ENCODE peak calls at places on chromosomes 13 and 19, in ten cellular contexts. Y is A549, U is cardiac muscle cell, L is heart right ventricle, N is neural progenitor cell, C is stomach, W is tibial artery, O is ovary, D is fibroblast of mammary gland, Q is heart left ventricle. H is an unnamed sample.

GRCh38 chr13:27635256-27635655 is 13.6 kb downstream of the POLR1D start:
- DNase-seq in N (no peak), L (no peak), W (no peak), C (no peak), Y (no peak), U (no peak), O (no peak), Q (no peak), D (no peak), H (no peak)

GRCh38 chr13:113559901-113560644 is 24.5 kb upstream of the TFDP1 start:
- DNase-seq in W (no peak), C (peak), N (no peak), O (peak), D (no peak), Y (no peak), L (no peak), U (no peak), Q (no peak), H (no peak)

GRCh38 chr19:55485439-55486011 is 537 bp downstream of the NAT14 start:
- DNase-seq in D (no peak), O (peak), U (no peak), W (no peak), L (no peak), N (no peak), C (no peak), Y (no peak), Q (peak), H (no peak)

GRCh38 chr19:3573162-3573857 is 566 bp downstream of the HMG20B start:
- DNase-seq in C (peak), D (no peak), Q (no peak), Y (no peak), U (no peak), N (peak), O (no peak), W (no peak), L (no peak), H (no peak)

GRCh38 chr19:48558018-48558684 is 6.2 kb downstream of the SULT2B1 start:
- DNase-seq in W (peak), D (peak), U (peak), N (no peak), Q (no peak), C (peak), L (no peak), O (no peak), Y (peak), H (no peak)

GRCh38 chr13:84896128-84896527 is 903.1 kb downstream of the SLITRK6 start:
- DNase-seq in D (peak), O (no peak), C (no peak), L (no peak), Y (no peak), U (peak), W (no peak), Q (no peak), N (peak), H (peak)

GRCh38 chr13:79540504-79540903 is 59.5 kb downstream of the NDFIP2 start:
- DNase-seq in L (no peak), Y (no peak), D (no peak), U (no peak), N (no peak), C (no peak), O (no peak), W (no peak), Q (no peak), H (no peak)

GRCh38 chr19:9498183-9498902 is at the start of gene ZNF560:
- DNase-seq in C (no peak), U (peak), L (no peak), W (no peak), N (no peak), D (peak), Y (no peak), Q (no peak), O (no peak), H (no peak)

GRCh38 chr13:62964522-62964921 is 1548.9 kb upstream of the PCDH20 start:
- DNase-seq in Y (no peak), D (no peak), Q (no peak), L (no peak), W (no peak), C (no peak), U (no peak), N (no peak), O (no peak), H (no peak)

GRCh38 chr13:40170091-40170490 is 496.4 kb downstream of the FOXO1 start:
- DNase-seq in L (no peak), W (no peak), Y (no peak), U (no peak), O (no peak), Q (no peak), C (no peak), N (no peak), D (peak), H (no peak)

GRCh38 chr19:31303262-31303815 is 45.9 kb downstream of the TSHZ3 start:
- DNase-seq in N (no peak), D (no peak), L (no peak), U (no peak), O (no peak), Y (no peak), C (no peak), W (no peak), Q (no peak), H (no peak)

GRCh38 chr13:34020388-34020787 is 202.4 kb downstream of the RFC3 start:
- DNase-seq in C (no peak), N (no peak), U (no peak), W (no peak), Q (no peak), D (no peak), L (no peak), Y (no peak), O (no peak), H (no peak)

DNA sequence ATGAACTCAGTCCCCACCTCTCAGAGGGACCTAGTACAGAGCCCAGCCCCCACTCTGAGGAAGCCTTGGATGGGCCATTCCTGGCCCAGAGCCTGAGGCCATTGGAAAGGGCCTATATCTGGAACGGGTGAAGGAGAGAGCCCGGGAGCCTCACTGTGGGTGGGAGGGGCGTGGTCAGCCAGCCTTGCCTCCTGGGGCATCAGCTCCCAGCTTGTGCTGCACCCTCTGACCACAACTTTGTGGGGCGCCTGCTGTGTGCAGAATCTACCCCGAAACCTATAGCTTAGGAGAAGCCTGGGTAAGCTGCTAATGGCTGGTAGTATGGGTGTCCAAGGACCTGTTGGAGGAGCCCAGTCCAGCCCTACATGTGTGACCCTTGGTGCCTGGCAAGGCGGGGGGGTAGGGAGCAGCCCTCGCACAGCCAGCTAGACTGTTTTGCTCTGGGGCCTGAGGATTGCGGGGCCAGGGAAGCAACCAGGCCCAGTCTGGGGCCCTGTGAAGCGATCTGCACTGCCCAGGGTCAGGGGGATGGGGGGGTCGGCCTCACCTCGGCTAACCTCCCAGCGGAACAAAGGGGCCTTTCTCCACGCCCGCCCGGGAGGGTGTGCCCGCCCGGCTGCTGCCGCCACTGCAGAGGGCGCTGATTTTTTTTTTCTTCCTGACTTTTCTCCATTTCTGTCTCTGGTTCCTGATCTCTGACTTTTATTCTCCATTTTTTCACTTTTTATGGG is 42.3 kb downstream of the LYL1 start:
- DNase-seq in Y (no peak), D (peak), N (peak), O (peak), L (no peak), U (peak), Q (peak), W (no peak), C (no peak), H (no peak)
- TF ChIP-seq CTCF in Y (no peak), D (no peak), N (no peak), O (no peak), L (no peak), U (no peak), Q (no peak), W (no peak), C (no peak), H (no peak)

GRCh38 chr13:60370343-60370742 is 26.7 kb upstream of the TDRD3 start:
- DNase-seq in O (no peak), C (no peak), Q (no peak), L (no peak), D (no peak), U (no peak), Y (no peak), N (no peak), W (no peak), H (no peak)
- H3K4me3 ChIP-seq in O (no peak), C (no peak), Q (no peak), L (no peak), D (no peak), U (no peak), Y (no peak), N (no peak), W (no peak), H (no peak)

GRCh38 chr19:14003279-14004051 is 2.7 kb downstream of the RFX1 start:
- DNase-seq in L (no peak), U (no peak), O (no peak), C (no peak), W (no peak), D (peak), Q (peak), N (no peak), Y (no peak), H (no peak)

GRCh38 chr19:14006766-14007562 is 844 bp upstream of the RFX1 start:
- DNase-seq in Q (no peak), N (no peak), U (no peak), W (no peak), C (no peak), Y (peak), L (no peak), D (no peak), O (peak), H (no peak)

GRCh38 chr19:14005381-14006084 is 587 bp downstream of the RFX1 start:
- DNase-seq in L (peak), U (peak), C (peak), D (peak), O (peak), W (peak), Q (peak), Y (peak), N (peak), H (peak)

GRCh38 chr19:14004619-14005380 is 1.3 kb downstream of the RFX1 start:
- DNase-seq in W (peak), N (no peak), U (peak), D (peak), O (no peak), Q (peak), C (peak), Y (no peak), L (peak), H (no peak)

DNA sequence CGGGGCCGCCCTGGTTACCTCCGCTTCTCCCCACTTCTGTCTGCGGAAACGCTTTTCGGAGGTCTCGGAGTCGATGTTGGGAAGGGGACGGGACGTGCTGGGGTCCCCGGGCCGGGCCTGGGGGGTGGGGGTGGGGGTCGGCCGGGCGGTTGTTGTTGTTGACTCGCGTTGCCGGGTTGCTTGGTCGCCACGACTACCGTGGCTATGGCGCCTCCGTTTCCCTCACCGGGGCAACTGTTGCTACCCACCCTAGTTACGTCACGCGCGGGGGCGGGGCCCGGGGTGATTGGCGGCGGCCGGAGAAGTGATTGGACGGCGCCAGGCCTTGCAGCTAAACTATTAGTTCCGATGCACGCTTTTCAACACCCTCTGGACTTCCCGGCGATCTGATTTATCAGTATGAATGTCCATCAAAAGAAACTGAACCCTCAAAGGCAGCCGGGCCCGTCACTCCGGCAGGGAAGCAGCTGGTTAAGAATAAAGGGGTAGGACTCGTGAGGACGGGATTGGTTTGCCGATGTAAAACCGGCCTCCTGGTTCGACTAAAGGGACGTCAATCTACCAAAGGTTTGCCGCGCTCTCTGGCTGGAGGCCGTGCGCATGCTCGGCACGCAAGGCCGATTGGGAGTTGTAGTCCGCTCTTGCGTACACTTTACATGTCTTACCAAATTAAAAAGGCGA is at the start of gene RFX1:
- DNase-seq in Y (peak), L (peak), U (peak), W (peak), Q (peak), N (peak), O (peak), C (peak), D (peak), H (peak)
- TF ChIP-seq CTCF in Y (no peak), L (no peak), U (no peak), W (no peak), Q (no peak), N (no peak), O (no peak), C (no peak), D (no peak), H (no peak)

GRCh38 chr19:8041553-8041952 is 11.0 kb upstream of the CCL25 start:
- DNase-seq in Q (no peak), Y (no peak), L (no peak), O (no peak), N (no peak), W (no peak), C (no peak), U (no peak), D (no peak), H (no peak)

GRCh38 chr19:8034178-8034525 is 18.4 kb upstream of the CCL25 start:
- DNase-seq in Y (no peak), L (no peak), N (no peak), Q (no peak), U (no peak), W (no peak), D (no peak), C (no peak), O (no peak), H (no peak)

GRCh38 chr19:8038815-8039214 is 13.7 kb upstream of the CCL25 start:
- DNase-seq in O (no peak), U (no peak), Y (no peak), D (no peak), Q (no peak), C (no peak), W (no peak), L (no peak), N (no peak), H (no peak)

GRCh38 chr19:8039231-8039630 is 13.3 kb upstream of the CCL25 start:
- DNase-seq in D (no peak), Y (no peak), L (no peak), O (no peak), N (no peak), U (no peak), Q (peak), W (no peak), C (no peak), H (no peak)

DNA sequence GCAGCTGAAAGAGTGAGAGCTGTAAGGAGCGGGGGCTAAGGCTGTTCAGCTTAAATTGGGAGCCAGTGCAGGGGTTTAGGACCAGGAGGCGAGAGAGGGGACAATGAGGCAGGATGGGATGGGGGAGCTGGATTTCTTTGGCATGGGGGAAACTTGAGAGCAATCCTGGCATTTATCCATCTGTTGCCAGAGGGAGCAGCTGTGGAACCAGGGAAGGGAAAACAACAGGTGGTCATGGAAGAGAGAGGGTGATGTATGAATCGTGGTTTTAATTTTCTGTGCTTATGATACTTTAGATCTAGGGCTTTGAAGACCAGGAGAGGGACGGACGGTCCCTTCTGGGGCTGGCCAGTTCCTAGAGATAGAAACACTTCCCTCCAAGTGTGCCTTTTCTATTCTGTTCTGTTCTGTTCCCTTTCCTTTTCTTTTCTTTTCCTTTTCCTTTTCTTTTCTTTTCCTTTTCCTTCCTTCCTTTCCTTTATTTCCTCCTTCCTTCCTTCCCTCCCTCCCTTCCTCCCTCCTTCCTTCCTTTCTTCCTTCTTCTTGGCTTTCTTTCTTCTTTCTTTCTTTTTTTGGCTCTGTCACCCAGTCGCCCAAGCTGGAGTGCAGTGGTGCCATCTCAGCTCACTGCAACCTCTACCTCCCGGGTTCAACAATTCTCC is 16.0 kb upstream of the CCL25 start:
- DNase-seq in W (no peak), D (no peak), U (no peak), Y (no peak), C (no peak), N (no peak), L (no peak), O (no peak), Q (no peak), H (no peak)
- H3K4me3 ChIP-seq in W (no peak), D (no peak), U (no peak), Y (no peak), C (no peak), N (no peak), L (no peak), O (no peak), Q (no peak), H (no peak)

H was measured in astrocyte of the cerebellum.